ENCODE peak calls at places on chromosome 6, in five cellular contexts. B, K, H, P and D are unnamed samples.
A peak's percentile ranks its signal among the peaks of the same experiment; 100 is the strongest.

GRCh38 chr6:119349041-119349340 is 570 bp downstream of the MAN1A1 start:
- DNase-seq in B (no peak), K (no peak), H (peak; percentile 61), P (peak; percentile 39), D (no peak)

GRCh38 chr6:142058216-142058925 is 74.4 kb upstream of the GJE1 start:
- DNase-seq in B (peak; percentile 18), K (no peak), H (peak; percentile 15), P (no peak), D (no peak)

GRCh38 chr6:33667776-33668175 is 43.7 kb downstream of the UQCC2 start:
- DNase-seq in B (no peak), K (no peak), H (no peak), P (no peak), D (no peak)

GRCh38 chr6:42025066-42025789 is 25.1 kb upstream of the TAF8 start:
- DNase-seq in B (no peak), K (no peak), H (no peak), P (no peak), D (no peak)

GRCh38 chr6:130354322-130354721 is 11.5 kb upstream of the TMEM200A start:
- DNase-seq in B (no peak), K (no peak), H (no peak), P (no peak), D (no peak)

GRCh38 chr6:154930490-154930889 is 64.6 kb upstream of the TIAM2 start:
- DNase-seq in B (no peak), K (no peak), H (no peak), P (no peak), D (no peak)

GRCh38 chr6:117549606-117550005 is 52.7 kb downstream of the GOPC start:
- DNase-seq in B (no peak), K (no peak), H (no peak), P (no peak), D (no peak)

GRCh38 chr6:1081566-1081965 is 230.3 kb upstream of the FOXQ1 start:
- DNase-seq in B (peak; percentile 59), K (no peak), H (peak; percentile 56), P (no peak), D (no peak)

GRCh38 chr6:136188492-136188891 is 61.6 kb downstream of the MTFR2 start:
- DNase-seq in B (no peak), K (no peak), H (no peak), P (no peak), D (no peak)

GRCh38 chr6:119313937-119314893 is 35.3 kb downstream of the MAN1A1 start:
- DNase-seq in B (no peak), K (no peak), H (no peak), P (no peak), D (no peak)

GRCh38 chr6:3697609-3698008 is 53.9 kb downstream of the PXDC1 start:
- DNase-seq in B (peak; percentile 81), K (no peak), H (peak; percentile 93), P (no peak), D (peak; percentile 84)

GRCh38 chr6:25623065-25623464 is 28.9 kb upstream of the SCGN start:
- DNase-seq in B (no peak), K (no peak), H (no peak), P (no peak), D (no peak)

GRCh38 chr6:83417880-83418663 is 12.8 kb downstream of the ME1 start:
- DNase-seq in B (peak; percentile 48), K (no peak), H (peak; percentile 71), P (no peak), D (peak; percentile 37)

GRCh38 chr6:169960531-169960890 is 209.1 kb downstream of the ERMARD start:
- DNase-seq in B (no peak), K (no peak), H (no peak), P (no peak), D (no peak)

GRCh38 chr6:22383016-22383415 is 86.2 kb upstream of the PRL start:
- DNase-seq in B (no peak), K (no peak), H (no peak), P (no peak), D (no peak)

GRCh38 chr6:145214570-145214969 is 520.8 kb downstream of the EPM2A start:
- DNase-seq in B (no peak), K (no peak), H (peak; percentile 29), P (no peak), D (peak; percentile 8)

GRCh38 chr6:51929934-51930574 is 157.4 kb downstream of the PKHD1 start:
- DNase-seq in B (no peak), K (no peak), H (no peak), P (no peak), D (no peak)

GRCh38 chr6:48378874-48379407 is 267.9 kb upstream of the PTCHD4 start:
- DNase-seq in B (no peak), K (no peak), H (no peak), P (no peak), D (no peak)

GRCh38 chr6:12010635-12011275 is 1.4 kb upstream of the HIVEP1 start:
- DNase-seq in B (peak; percentile 61), K (no peak), H (no peak), P (peak; percentile 72), D (peak; percentile 38)

GRCh38 chr6:98137391-98137790 is 697.0 kb upstream of the POU3F2 start:
- DNase-seq in B (no peak), K (no peak), H (no peak), P (no peak), D (no peak)

GRCh38 chr6:116060572-116061283 is at the start of gene FRK:
- DNase-seq in B (no peak), K (peak; percentile 93), H (peak; percentile 49), P (no peak), D (peak; percentile 43)